ENCODE peak calls at places on chromosomes 1 and 21, in eight cellular contexts. C is CD8-positive, alpha-beta memory T cell; V is endodermal cell; F is cardiac muscle cell; I is PC-3; D is fibroblast of lung; M is body of pancreas; B is IMR-90. R is an unnamed sample. For H3K4me1 and H3K9me3, the result is how much of the 10 kb centered on the place peaks cover.

GRCh38 chr1:23673086-23673813 is 18.4 kb upstream of the RPL11 start:
- DNase-seq in C (no peak), V (peak), F (peak), I (peak), D (peak), M (peak), B (peak), R (no peak)

GRCh38 chr1:216732121-216732520 is 8.9 kb upstream of the ESRRG start:
- DNase-seq in C (no peak), V (no peak), F (no peak), I (no peak), D (no peak), M (no peak), B (no peak), R (no peak)

GRCh38 chr1:68916227-68916853 is 419.5 kb upstream of the DEPDC1 start:
- DNase-seq in C (no peak), V (no peak), F (peak), I (peak), D (peak), M (peak), B (peak), R (no peak)

GRCh38 chr1:50929376-50929958 is 30.6 kb downstream of the FAF1 start:
- DNase-seq in C (no peak), V (no peak), F (peak), I (peak), D (peak), M (no peak), B (peak), R (no peak)

GRCh38 chr1:194535369-194535768 is 1349.0 kb upstream of the B3GALT2 start:
- DNase-seq in C (no peak), V (peak), F (no peak), I (no peak), D (no peak), M (no peak), B (no peak), R (no peak)

GRCh38 chr1:9066945-9067807 is 2.3 kb downstream of the SLC2A5 start:
- DNase-seq in C (no peak), V (no peak), F (peak), I (peak), D (peak), M (peak), B (peak), R (no peak)

GRCh38 chr1:112722601-112723510 is 7.7 kb upstream of the PPM1J start:
- DNase-seq in C (no peak), V (peak), F (peak), I (no peak), D (peak), M (no peak), B (peak), R (no peak)

GRCh38 chr1:230794871-230795645 is 47.9 kb downstream of the CAPN9 start:
- DNase-seq in C (no peak), V (peak), F (no peak), I (no peak), D (no peak), M (no peak), B (no peak), R (no peak)

GRCh38 chr1:206117151-206117948 is at the start of gene AVPR1B:
- DNase-seq in C (no peak), V (peak), F (peak), I (peak), D (peak), M (peak), B (peak), R (no peak)

GRCh38 chr1:150283260-150283659 is 906 bp downstream of the CIART start:
- DNase-seq in C (no peak), V (no peak), F (no peak), I (no peak), D (no peak), M (no peak), B (no peak), R (no peak)

GRCh38 chr1:37705399-37705798 is 13.1 kb downstream of the CDCA8 start:
- DNase-seq in C (no peak), V (no peak), F (no peak), I (no peak), D (peak), M (no peak), B (no peak), R (no peak)

GRCh38 chr1:118484893-118485292 is 299.9 kb upstream of the SPAG17 start:
- DNase-seq in C (no peak), V (no peak), F (no peak), I (no peak), D (no peak), M (no peak), B (no peak), R (no peak)

GRCh38 chr1:43801203-43801602 is 93.9 kb downstream of the ST3GAL3 start:
- DNase-seq in C (no peak), V (no peak), F (no peak), I (no peak), D (no peak), M (no peak), B (no peak), R (no peak)

GRCh38 chr1:192441492-192441891 is 124.7 kb downstream of the RGS21 start:
- DNase-seq in C (no peak), V (no peak), F (no peak), I (no peak), D (no peak), M (no peak), B (no peak), R (no peak)

GRCh38 chr1:87951852-87952251 is 623.2 kb downstream of the LMO4 start:
- DNase-seq in C (no peak), V (no peak), F (no peak), I (no peak), D (no peak), M (no peak), B (peak), R (no peak)

GRCh38 chr1:54460346-54460745 is 54.2 kb upstream of the SSBP3 start:
- DNase-seq in C (peak), V (no peak), F (no peak), I (no peak), D (no peak), M (no peak), B (no peak), R (peak)

GRCh38 chr1:217333939-217334338 is 297.0 kb downstream of the GPATCH2 start:
- DNase-seq in C (no peak), V (peak), F (peak), I (peak), D (peak), M (no peak), B (peak), R (no peak)

GRCh38 chr1:17545354-17545753 is 5.9 kb downstream of the ARHGEF10L start:
- DNase-seq in C (no peak), V (no peak), F (peak), I (peak), D (peak), M (no peak), B (peak), R (no peak)

GRCh38 chr1:157995575-157996169 is 2.2 kb downstream of the KIRREL1 start:
- DNase-seq in C (no peak), V (no peak), F (no peak), I (no peak), D (no peak), M (no peak), B (no peak), R (no peak)

GRCh38 chr1:226912587-226913176 is 27.4 kb upstream of the COQ8A start:
- DNase-seq in C (no peak), V (peak), F (peak), I (peak), D (peak), M (peak), B (peak), R (no peak)

GRCh38 chr1:4616831-4617465 is 37.5 kb upstream of the AJAP1 start:
- DNase-seq in C (no peak), V (no peak), F (no peak), I (no peak), D (no peak), M (no peak), B (no peak), R (no peak)

GRCh38 chr1:179781962-179782361 is 38.9 kb downstream of the FAM163A start:
- DNase-seq in C (no peak), V (no peak), F (peak), I (no peak), D (peak), M (peak), B (peak), R (no peak)

GRCh38 chr1:47181095-47181954 is 8.5 kb downstream of the PDZK1IP1 start:
- DNase-seq in C (no peak), V (peak), F (no peak), I (no peak), D (no peak), M (no peak), B (no peak), R (no peak)

GRCh38 chr1:17525996-17526686 is 13.4 kb upstream of the ARHGEF10L start:
- DNase-seq in C (no peak), V (no peak), F (peak), I (no peak), D (no peak), M (no peak), B (no peak), R (no peak)

GRCh38 chr21:45607021-45607921 is 36.3 kb upstream of the PCBP3 start:
- DNase-seq in C (no peak), V (peak), F (peak), I (peak), D (no peak), M (no peak), B (peak), R (peak)

GRCh38 chr1:18556364-18556763 is 74.3 kb upstream of the PAX7 start:
- DNase-seq in C (no peak), V (no peak), F (peak), I (peak), D (peak), M (no peak), B (peak), R (no peak)

GRCh38 chr1:38776466-38776865 is 83.1 kb downstream of the RRAGC start:
- DNase-seq in C (no peak), V (no peak), F (no peak), I (no peak), D (no peak), M (no peak), B (no peak), R (no peak)

GRCh38 chr1:229843627-229844238 is 217.7 kb downstream of the URB2 start:
- DNase-seq in C (no peak), V (no peak), F (peak), I (peak), D (peak), M (peak), B (no peak), R (no peak)

DNA sequence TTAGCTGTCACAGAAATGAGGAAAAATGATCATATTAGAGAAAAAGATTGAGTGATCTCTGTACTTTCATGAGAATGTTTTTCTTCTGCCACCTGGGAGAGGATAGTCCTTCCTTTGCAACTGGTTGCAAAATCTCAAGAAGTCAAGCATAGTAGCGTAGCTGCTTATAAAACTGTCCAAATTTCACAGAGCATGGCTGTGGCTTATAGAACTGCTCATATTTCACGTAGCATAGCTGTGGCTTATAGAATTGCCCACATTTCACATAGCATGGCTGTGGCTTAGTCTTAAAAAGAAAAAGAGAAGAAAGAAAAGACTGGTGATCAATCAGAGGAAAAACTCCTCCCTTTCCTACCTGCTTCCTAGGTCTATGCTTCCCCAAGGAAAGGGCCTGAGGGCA is 329.5 kb downstream of the SIPA1L2 start:
- DNase-seq in C (no peak), V (no peak), F (no peak), I (no peak), D (no peak), M (no peak), B (no peak), R (no peak)
- H3K4me1 ChIP-seq in C (under half), V (under half), F (under half), I (under half), D (under half), M (under half), B (under half), R (under half)

GRCh38 chr1:66350001-66350547 is 183.9 kb upstream of the SGIP1 start:
- DNase-seq in C (peak), V (peak), F (peak), I (peak), D (no peak), M (no peak), B (peak), R (peak)
- H3K4me3 ChIP-seq in C (peak), V (peak), F (no peak), I (peak), D (no peak), M (no peak), B (no peak), R (no peak)

GRCh38 chr1:82455342-82455741 is 654.6 kb downstream of the ADGRL2 start:
- DNase-seq in C (no peak), V (no peak), F (no peak), I (no peak), D (no peak), M (no peak), B (no peak), R (no peak)
- H3K9me3 ChIP-seq in C (under half), V (under half), F (under half), I (under half), D (under half), M (under half), B (under half), R (under half)

GRCh38 chr1:115428262-115428661 is 90.2 kb upstream of the NGF start:
- DNase-seq in C (no peak), V (no peak), F (no peak), I (peak), D (no peak), M (no peak), B (no peak), R (no peak)
- H3K4me1 ChIP-seq in C (under half), V (under half), F (under half), I (half or more), D (under half), M (under half), B (under half), R (under half)

DNA sequence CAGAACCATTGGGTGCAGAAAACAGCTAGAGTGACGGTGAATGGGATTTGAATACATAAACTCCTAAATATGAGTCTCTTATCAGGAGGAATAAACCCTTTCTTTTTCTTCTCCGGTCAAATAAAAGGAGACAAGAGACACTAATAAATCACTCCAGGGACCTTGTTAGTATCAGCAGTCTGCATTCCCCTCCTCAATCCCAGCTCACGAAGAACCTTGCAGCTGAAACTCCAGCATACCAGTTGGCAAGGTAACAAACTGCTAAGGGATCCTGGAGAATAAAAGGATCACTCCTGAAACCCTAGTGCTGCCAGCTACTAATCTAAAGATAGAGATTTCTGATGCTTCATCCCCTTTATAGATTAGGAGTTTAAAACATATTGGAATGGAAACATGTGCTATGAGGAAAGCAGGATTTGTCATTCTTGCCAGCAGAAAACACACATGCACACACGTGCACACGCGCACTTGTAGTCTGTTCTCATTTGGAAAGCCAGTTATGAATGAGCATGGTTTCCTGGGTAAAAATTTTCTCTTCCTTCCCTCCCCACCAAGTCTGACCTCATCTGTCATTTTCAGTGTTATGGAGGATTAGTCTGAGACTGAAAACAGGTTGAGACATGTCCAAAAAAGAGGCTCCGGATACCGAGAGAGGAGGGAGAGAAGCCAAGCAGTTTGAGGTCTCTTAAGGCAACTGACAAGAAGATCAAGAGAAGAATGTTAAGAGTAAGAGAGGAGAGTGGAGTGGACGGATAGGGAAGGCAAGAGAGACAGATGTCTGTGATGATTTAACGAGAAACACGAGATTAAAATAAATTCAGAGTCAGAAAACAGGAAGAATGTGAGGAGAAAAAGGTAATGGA is 10.9 kb downstream of the IER5 start:
- DNase-seq in C (no peak), V (no peak), F (peak), I (no peak), D (peak), M (no peak), B (peak), R (no peak)
- H3K4me3 ChIP-seq in C (no peak), V (peak), F (no peak), I (no peak), D (no peak), M (no peak), B (no peak), R (no peak)

DNA sequence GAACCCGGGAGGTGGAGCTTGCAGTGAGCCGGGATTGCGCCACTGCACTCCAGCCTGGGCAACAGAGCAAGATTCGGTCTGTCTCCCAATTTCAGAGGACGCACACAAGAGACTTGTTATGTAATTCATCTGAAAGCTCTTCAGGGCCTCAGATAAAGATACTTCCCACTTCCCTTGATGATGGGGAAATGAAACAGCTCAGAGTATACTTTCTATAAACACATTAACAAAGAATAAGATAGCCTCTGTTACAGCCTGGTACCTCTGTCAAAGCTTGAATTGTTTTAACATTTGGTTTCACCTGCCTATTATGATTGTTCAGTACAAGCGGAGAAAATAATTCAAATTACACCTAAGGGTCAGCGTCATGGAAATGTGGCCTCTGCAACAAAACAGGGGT is 622.9 kb upstream of the ADGRL4 start:
- DNase-seq in C (no peak), V (no peak), F (no peak), I (no peak), D (no peak), M (no peak), B (no peak), R (no peak)
- H3K9me3 ChIP-seq in C (under half), V (under half), F (under half), I (under half), D (under half), M (under half), B (under half), R (under half)

DNA sequence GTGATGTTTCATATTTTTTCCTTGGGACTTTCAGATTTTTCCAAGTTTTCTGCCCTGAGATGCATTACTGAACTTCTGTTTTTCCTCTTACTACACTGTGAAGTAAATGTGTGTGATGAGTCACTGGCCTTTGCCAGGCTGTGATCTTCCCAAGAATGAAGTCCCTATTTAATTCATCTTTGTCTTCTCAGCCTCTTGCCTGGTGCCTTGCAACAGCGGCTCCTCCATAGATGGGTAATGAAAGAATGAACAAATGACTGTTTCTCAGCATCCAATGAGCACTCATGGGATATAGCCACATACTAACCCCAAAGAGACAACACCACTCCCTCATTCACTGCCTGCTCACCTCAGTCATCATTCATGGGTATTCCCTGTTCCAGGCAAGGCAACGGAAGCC is 72.1 kb downstream of the HIVEP3 start:
- DNase-seq in C (no peak), V (no peak), F (peak), I (peak), D (peak), M (no peak), B (peak), R (no peak)
- H3K4me1 ChIP-seq in C (under half), V (under half), F (under half), I (half or more), D (under half), M (under half), B (under half), R (under half)